ENCODE peak calls at places on chromosome 6, in ten cellular contexts. One of them, this sample, is unnamed.
A peak's percentile ranks its signal among the peaks of the same experiment; 100 is the strongest.

GRCh38 chr6:145491126-145491525 is 244.2 kb downstream of the EPM2A start:
- DNase-seq in mesenchymal stem cell: no peak
- DNase-seq in MM.1S: no peak
- DNase-seq in hepatocyte: no peak
- DNase-seq in left lung: no peak
- DNase-seq in SJSA1: no peak
- DNase-seq in mesendoderm: no peak
- DNase-seq in CD8-positive, alpha-beta T cell: peak; percentile 10
- DNase-seq in DND-41: no peak
- DNase-seq in heart left ventricle: no peak
- DNase-seq in this sample: no peak

GRCh38 chr6:91106083-91106482 is 519.2 kb upstream of the MAP3K7 start:
- DNase-seq in mesenchymal stem cell: no peak
- DNase-seq in MM.1S: no peak
- DNase-seq in hepatocyte: no peak
- DNase-seq in left lung: no peak
- DNase-seq in SJSA1: no peak
- DNase-seq in mesendoderm: no peak
- DNase-seq in CD8-positive, alpha-beta T cell: no peak
- DNase-seq in DND-41: no peak
- DNase-seq in heart left ventricle: no peak
- DNase-seq in this sample: no peak

GRCh38 chr6:116158641-116159040 is 32.7 kb upstream of the COL10A1 start:
- DNase-seq in mesenchymal stem cell: no peak
- DNase-seq in MM.1S: no peak
- DNase-seq in hepatocyte: no peak
- DNase-seq in left lung: no peak
- DNase-seq in SJSA1: no peak
- DNase-seq in mesendoderm: no peak
- DNase-seq in CD8-positive, alpha-beta T cell: no peak
- DNase-seq in DND-41: no peak
- DNase-seq in heart left ventricle: no peak
- DNase-seq in this sample: no peak

GRCh38 chr6:138226701-138227315 is 8.5 kb upstream of the PBOV1 start:
- DNase-seq in mesenchymal stem cell: no peak
- DNase-seq in MM.1S: no peak
- DNase-seq in hepatocyte: no peak
- DNase-seq in left lung: no peak
- DNase-seq in SJSA1: no peak
- DNase-seq in mesendoderm: no peak
- DNase-seq in CD8-positive, alpha-beta T cell: no peak
- DNase-seq in DND-41: no peak
- DNase-seq in heart left ventricle: no peak
- DNase-seq in this sample: no peak

GRCh38 chr6:69005194-69005593 is 370.1 kb downstream of the ADGRB3 start:
- DNase-seq in mesenchymal stem cell: no peak
- DNase-seq in MM.1S: no peak
- DNase-seq in hepatocyte: no peak
- DNase-seq in left lung: no peak
- DNase-seq in SJSA1: no peak
- DNase-seq in mesendoderm: no peak
- DNase-seq in CD8-positive, alpha-beta T cell: no peak
- DNase-seq in DND-41: no peak
- DNase-seq in heart left ventricle: no peak
- DNase-seq in this sample: no peak

GRCh38 chr6:69422474-69422873 is 374.3 kb downstream of the LMBRD1 start:
- DNase-seq in mesenchymal stem cell: no peak
- DNase-seq in MM.1S: no peak
- DNase-seq in hepatocyte: no peak
- DNase-seq in left lung: no peak
- DNase-seq in SJSA1: no peak
- DNase-seq in mesendoderm: no peak
- DNase-seq in CD8-positive, alpha-beta T cell: no peak
- DNase-seq in DND-41: no peak
- DNase-seq in heart left ventricle: no peak
- DNase-seq in this sample: no peak

GRCh38 chr6:131635384-131636340 is 1.4 kb upstream of the ENPP3 start:
- DNase-seq in mesenchymal stem cell: no peak
- DNase-seq in MM.1S: no peak
- DNase-seq in hepatocyte: no peak
- DNase-seq in left lung: no peak
- DNase-seq in SJSA1: no peak
- DNase-seq in mesendoderm: no peak
- DNase-seq in CD8-positive, alpha-beta T cell: no peak
- DNase-seq in DND-41: no peak
- DNase-seq in heart left ventricle: no peak
- DNase-seq in this sample: no peak

GRCh38 chr6:139877828-139878405 is 503.5 kb upstream of the CITED2 start:
- DNase-seq in mesenchymal stem cell: no peak
- DNase-seq in MM.1S: no peak
- DNase-seq in hepatocyte: no peak
- DNase-seq in left lung: peak; percentile 39
- DNase-seq in SJSA1: no peak
- DNase-seq in mesendoderm: no peak
- DNase-seq in CD8-positive, alpha-beta T cell: no peak
- DNase-seq in DND-41: no peak
- DNase-seq in heart left ventricle: no peak
- DNase-seq in this sample: no peak

GRCh38 chr6:25137497-25137896 is 141.7 kb upstream of the CARMIL1 start:
- DNase-seq in mesenchymal stem cell: no peak
- DNase-seq in MM.1S: peak; percentile 29
- DNase-seq in hepatocyte: no peak
- DNase-seq in left lung: no peak
- DNase-seq in SJSA1: no peak
- DNase-seq in mesendoderm: no peak
- DNase-seq in CD8-positive, alpha-beta T cell: no peak
- DNase-seq in DND-41: no peak
- DNase-seq in heart left ventricle: no peak
- DNase-seq in this sample: peak; percentile 34

GRCh38 chr6:22884441-22884840 is 315.1 kb downstream of the HDGFL1 start:
- DNase-seq in mesenchymal stem cell: no peak
- DNase-seq in MM.1S: no peak
- DNase-seq in hepatocyte: no peak
- DNase-seq in left lung: no peak
- DNase-seq in SJSA1: no peak
- DNase-seq in mesendoderm: peak; percentile 45
- DNase-seq in CD8-positive, alpha-beta T cell: no peak
- DNase-seq in DND-41: no peak
- DNase-seq in heart left ventricle: no peak
- DNase-seq in this sample: no peak

GRCh38 chr6:35487653-35488516 is 9.0 kb downstream of the TEAD3 start:
- DNase-seq in mesenchymal stem cell: no peak
- DNase-seq in MM.1S: no peak
- DNase-seq in hepatocyte: peak; percentile 60
- DNase-seq in left lung: no peak
- DNase-seq in SJSA1: no peak
- DNase-seq in mesendoderm: no peak
- DNase-seq in CD8-positive, alpha-beta T cell: no peak
- DNase-seq in DND-41: no peak
- DNase-seq in heart left ventricle: no peak
- DNase-seq in this sample: no peak

GRCh38 chr6:165220030-165220429 is 89.4 kb downstream of the C6orf118 start:
- DNase-seq in mesenchymal stem cell: no peak
- DNase-seq in MM.1S: no peak
- DNase-seq in hepatocyte: no peak
- DNase-seq in left lung: no peak
- DNase-seq in SJSA1: no peak
- DNase-seq in mesendoderm: no peak
- DNase-seq in CD8-positive, alpha-beta T cell: no peak
- DNase-seq in DND-41: no peak
- DNase-seq in heart left ventricle: no peak
- DNase-seq in this sample: no peak

GRCh38 chr6:41027799-41028617 is 11.0 kb downstream of the UNC5CL start:
- DNase-seq in mesenchymal stem cell: peak; percentile 73
- DNase-seq in MM.1S: peak; percentile 74
- DNase-seq in hepatocyte: peak; percentile 89
- DNase-seq in left lung: peak; percentile 99
- DNase-seq in SJSA1: peak; percentile 81
- DNase-seq in mesendoderm: peak; percentile 94
- DNase-seq in CD8-positive, alpha-beta T cell: peak; percentile 60
- DNase-seq in DND-41: peak; percentile 94
- DNase-seq in heart left ventricle: peak; percentile 94
- DNase-seq in this sample: peak; percentile 74

GRCh38 chr6:158048589-158048988 is 66.9 kb downstream of the SYNJ2 start:
- DNase-seq in mesenchymal stem cell: no peak
- DNase-seq in MM.1S: no peak
- DNase-seq in hepatocyte: no peak
- DNase-seq in left lung: no peak
- DNase-seq in SJSA1: no peak
- DNase-seq in mesendoderm: no peak
- DNase-seq in CD8-positive, alpha-beta T cell: no peak
- DNase-seq in DND-41: no peak
- DNase-seq in heart left ventricle: no peak
- DNase-seq in this sample: no peak

GRCh38 chr6:5126214-5126613 is 41.1 kb downstream of the PPP1R3G start:
- DNase-seq in mesenchymal stem cell: peak; percentile 47
- DNase-seq in MM.1S: no peak
- DNase-seq in hepatocyte: no peak
- DNase-seq in left lung: no peak
- DNase-seq in SJSA1: peak; percentile 25
- DNase-seq in mesendoderm: peak; percentile 76
- DNase-seq in CD8-positive, alpha-beta T cell: no peak
- DNase-seq in DND-41: no peak
- DNase-seq in heart left ventricle: no peak
- DNase-seq in this sample: no peak
- H3K4me3 ChIP-seq in mesenchymal stem cell: no peak overlapping the region
- H3K4me3 ChIP-seq in MM.1S: no peak overlapping the region
- H3K4me3 ChIP-seq in hepatocyte: no peak overlapping the region
- H3K4me3 ChIP-seq in left lung: no peak overlapping the region
- H3K4me3 ChIP-seq in SJSA1: no peak overlapping the region
- H3K4me3 ChIP-seq in mesendoderm: no peak overlapping the region
- H3K4me3 ChIP-seq in CD8-positive, alpha-beta T cell: no peak overlapping the region
- H3K4me3 ChIP-seq in DND-41: no peak overlapping the region
- H3K4me3 ChIP-seq in heart left ventricle: no peak overlapping the region
- H3K4me3 ChIP-seq in this sample: no peak overlapping the region

DNA sequence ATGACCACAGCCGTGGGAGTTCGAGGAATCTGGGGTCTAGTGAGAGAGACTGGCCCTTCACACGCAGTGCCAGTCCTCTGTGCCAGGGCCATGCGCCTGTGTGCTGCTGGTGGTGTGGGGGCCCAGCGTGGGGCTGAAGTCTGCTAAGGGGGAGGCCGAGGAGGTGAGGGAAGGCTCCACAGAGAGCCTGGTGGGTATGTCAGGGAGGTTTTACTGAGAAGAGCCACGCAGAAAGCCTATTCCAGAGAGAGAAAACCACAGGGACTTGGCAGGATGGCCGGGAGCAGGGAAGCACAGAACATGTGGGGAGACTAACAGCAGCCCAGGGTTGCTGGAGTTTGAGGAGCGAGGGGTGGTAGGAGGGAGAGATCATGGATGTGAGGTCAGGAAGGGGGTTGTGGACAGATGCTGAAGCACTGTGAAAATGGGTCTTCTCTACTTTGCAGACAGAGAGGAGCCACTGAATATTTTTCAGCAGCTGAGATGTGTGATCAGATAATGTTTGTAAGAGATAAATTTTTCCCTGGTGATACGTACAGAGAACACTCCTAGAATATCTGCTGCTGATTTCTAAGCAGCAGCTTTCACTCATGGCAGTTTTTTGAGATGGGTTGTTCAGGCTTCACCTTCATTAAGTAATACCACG is 35.4 kb downstream of the DUSP22 start:
- DNase-seq in mesenchymal stem cell: no peak
- DNase-seq in MM.1S: no peak
- DNase-seq in hepatocyte: no peak
- DNase-seq in left lung: no peak
- DNase-seq in SJSA1: peak; percentile 15
- DNase-seq in mesendoderm: no peak
- DNase-seq in CD8-positive, alpha-beta T cell: no peak
- DNase-seq in DND-41: no peak
- DNase-seq in heart left ventricle: no peak
- DNase-seq in this sample: no peak
- H3K4me1 ChIP-seq in mesenchymal stem cell: peaks cover 20% of the 10 kb centered on the region
- H3K4me1 ChIP-seq in MM.1S: peaks cover 82% of the 10 kb centered on the region
- H3K4me1 ChIP-seq in hepatocyte: no peaks in the 10 kb centered on the region
- H3K4me1 ChIP-seq in left lung: peaks cover 23% of the 10 kb centered on the region
- H3K4me1 ChIP-seq in SJSA1: peaks cover 8% of the 10 kb centered on the region
- H3K4me1 ChIP-seq in mesendoderm: no peaks in the 10 kb centered on the region
- H3K4me1 ChIP-seq in CD8-positive, alpha-beta T cell: no peaks in the 10 kb centered on the region
- H3K4me1 ChIP-seq in DND-41: no peaks in the 10 kb centered on the region
- H3K4me1 ChIP-seq in heart left ventricle: no peaks in the 10 kb centered on the region
- H3K4me1 ChIP-seq in this sample: peaks cover 14% of the 10 kb centered on the region

DNA sequence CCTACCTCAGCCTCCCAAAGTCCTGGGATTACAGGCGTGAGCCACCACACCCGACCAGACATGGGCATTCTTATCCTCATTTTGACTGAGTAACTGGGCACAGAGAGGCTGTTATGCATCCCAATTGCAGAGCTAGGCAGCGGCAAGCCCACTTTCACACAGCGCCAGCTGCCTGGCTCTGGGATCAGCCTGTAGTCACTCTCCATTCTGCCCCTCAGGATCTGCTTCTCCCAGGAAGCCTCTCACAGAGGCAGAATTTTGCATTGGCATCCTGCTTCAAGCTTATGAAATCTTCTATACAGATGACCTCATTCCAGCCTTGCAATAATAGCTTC is 37.0 kb upstream of the IER3 start:
- DNase-seq in mesenchymal stem cell: no peak
- DNase-seq in MM.1S: no peak
- DNase-seq in hepatocyte: no peak
- DNase-seq in left lung: no peak
- DNase-seq in SJSA1: no peak
- DNase-seq in mesendoderm: no peak
- DNase-seq in CD8-positive, alpha-beta T cell: no peak
- DNase-seq in DND-41: no peak
- DNase-seq in heart left ventricle: no peak
- DNase-seq in this sample: no peak
- H3K4me3 ChIP-seq in mesenchymal stem cell: peak overlapping the region; percentile 46
- H3K4me3 ChIP-seq in MM.1S: no peak overlapping the region
- H3K4me3 ChIP-seq in hepatocyte: no peak overlapping the region
- H3K4me3 ChIP-seq in left lung: no peak overlapping the region
- H3K4me3 ChIP-seq in SJSA1: peak overlapping the region; percentile 0
- H3K4me3 ChIP-seq in mesendoderm: no peak overlapping the region
- H3K4me3 ChIP-seq in CD8-positive, alpha-beta T cell: no peak overlapping the region
- H3K4me3 ChIP-seq in DND-41: no peak overlapping the region
- H3K4me3 ChIP-seq in heart left ventricle: peak overlapping the region; percentile 16
- H3K4me3 ChIP-seq in this sample: no peak overlapping the region

DNA sequence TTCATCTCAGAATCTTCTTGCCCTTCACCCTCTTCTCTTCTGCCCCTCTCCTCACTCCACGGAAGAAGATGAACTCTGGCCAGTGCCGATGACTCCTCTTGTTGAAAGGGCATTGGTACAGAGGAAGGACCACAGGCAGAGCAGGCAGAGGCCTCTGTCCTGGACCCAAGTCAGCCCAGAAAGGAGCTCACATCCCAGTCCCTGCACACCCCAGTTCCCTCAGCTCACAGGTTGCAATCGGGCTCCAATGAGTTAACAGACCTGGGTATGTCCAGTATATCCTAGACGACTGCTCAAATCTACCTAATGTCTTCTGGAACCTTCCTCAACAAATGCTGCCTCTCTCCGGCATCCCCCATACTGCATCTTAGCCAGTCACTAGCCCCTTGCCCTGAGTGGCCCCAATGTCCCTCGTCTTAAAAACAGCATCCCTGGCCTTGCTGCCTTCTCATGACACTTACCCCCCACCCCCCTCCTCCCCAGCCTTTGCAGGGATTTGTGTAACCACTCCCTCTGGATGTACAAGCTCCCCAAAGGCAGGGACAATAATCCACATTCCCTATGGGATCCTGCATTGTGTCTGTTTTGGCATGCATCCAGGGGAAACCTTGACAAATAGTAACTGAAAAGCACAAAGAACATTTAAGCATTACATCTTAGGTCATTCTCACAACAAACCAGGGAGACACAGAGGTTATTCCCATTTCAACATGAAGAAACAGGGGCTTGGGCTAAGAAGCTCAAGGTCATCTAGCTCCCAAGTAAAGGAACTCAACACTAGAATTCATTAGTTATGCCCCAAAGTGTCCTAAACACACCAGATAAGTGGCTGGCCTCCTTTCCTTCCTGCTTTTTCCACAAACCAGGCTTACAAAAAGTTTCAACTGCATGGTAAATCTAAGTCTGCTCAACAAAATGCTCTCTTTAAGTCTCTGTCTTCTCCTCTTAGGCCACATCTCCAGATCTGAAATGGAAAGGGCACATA is 45.1 kb downstream of the TRERF1 start:
- DNase-seq in mesenchymal stem cell: peak; percentile 30
- DNase-seq in MM.1S: no peak
- DNase-seq in hepatocyte: no peak
- DNase-seq in left lung: no peak
- DNase-seq in SJSA1: peak; percentile 57
- DNase-seq in mesendoderm: no peak
- DNase-seq in CD8-positive, alpha-beta T cell: no peak
- DNase-seq in DND-41: no peak
- DNase-seq in heart left ventricle: no peak
- DNase-seq in this sample: no peak
- H3K4me1 ChIP-seq in mesenchymal stem cell: peaks cover 23% of the 10 kb centered on the region
- H3K4me1 ChIP-seq in MM.1S: peaks cover 4% of the 10 kb centered on the region
- H3K4me1 ChIP-seq in hepatocyte: peaks cover 17% of the 10 kb centered on the region
- H3K4me1 ChIP-seq in left lung: peaks cover 85% of the 10 kb centered on the region
- H3K4me1 ChIP-seq in SJSA1: peaks cover 46% of the 10 kb centered on the region
- H3K4me1 ChIP-seq in mesendoderm: peaks cover 9% of the 10 kb centered on the region
- H3K4me1 ChIP-seq in CD8-positive, alpha-beta T cell: peaks cover 50% of the 10 kb centered on the region
- H3K4me1 ChIP-seq in DND-41: no peaks in the 10 kb centered on the region
- H3K4me1 ChIP-seq in heart left ventricle: no peaks in the 10 kb centered on the region
- H3K4me1 ChIP-seq in this sample: peaks cover 48% of the 10 kb centered on the region

This sample was measured in CD4-positive, CD25-positive, alpha-beta regulatory T cell.